ENCODE peak calls at places on chromosome 17, in ten cellular contexts. S is mucosa of descending colon, Q is PC-3, J is prostate gland, M is GM12865, U is BE2C, O is uterus, Y is body of pancreas, K is fibroblast of pulmonary artery, G is astrocyte of the spinal cord. T is an unnamed sample.

GRCh38 chr17:32625971-32626370 is 139.2 kb downstream of the CDK5R1 start:
- DNase-seq in S (no peak), Q (no peak), J (no peak), M (no peak), U (no peak), O (no peak), Y (peak), K (no peak), G (no peak), T (peak)

GRCh38 chr17:39271546-39271945 is 45.8 kb upstream of the STAC2 start:
- DNase-seq in S (no peak), Q (no peak), J (no peak), M (no peak), U (no peak), O (no peak), Y (no peak), K (peak), G (no peak), T (no peak)

GRCh38 chr17:40490982-40491381 is 10.4 kb downstream of the TNS4 start:
- DNase-seq in S (no peak), Q (no peak), J (no peak), M (no peak), U (no peak), O (no peak), Y (no peak), K (no peak), G (no peak), T (no peak)

GRCh38 chr17:63497708-63498483 is 21.0 kb downstream of the ACE start:
- DNase-seq in S (no peak), Q (peak), J (no peak), M (peak), U (peak), O (no peak), Y (no peak), K (no peak), G (no peak), T (no peak)

GRCh38 chr17:21170829-21171228 is 43.1 kb downstream of the TMEM11 start:
- DNase-seq in S (no peak), Q (no peak), J (no peak), M (no peak), U (no peak), O (peak), Y (no peak), K (no peak), G (no peak), T (no peak)

GRCh38 chr17:7835818-7836595 is 2.0 kb downstream of the KDM6B start:
- DNase-seq in S (peak), Q (peak), J (peak), M (no peak), U (peak), O (no peak), Y (peak), K (peak), G (peak), T (no peak)

GRCh38 chr17:14417336-14417735 is 116.5 kb downstream of the HS3ST3B1 start:
- DNase-seq in S (no peak), Q (no peak), J (no peak), M (no peak), U (no peak), O (no peak), Y (no peak), K (no peak), G (no peak), T (peak)

GRCh38 chr17:20206068-20206467 is 196.9 kb downstream of the SPECC1 start:
- DNase-seq in S (no peak), Q (peak), J (peak), M (no peak), U (no peak), O (peak), Y (no peak), K (peak), G (peak), T (no peak)

GRCh38 chr17:37720989-37721388 is 23.9 kb downstream of the HNF1B start:
- DNase-seq in S (no peak), Q (no peak), J (peak), M (no peak), U (no peak), O (no peak), Y (no peak), K (no peak), G (no peak), T (no peak)

GRCh38 chr17:58330997-58331814 is 2.6 kb upstream of the TSPOAP1 start:
- DNase-seq in S (peak), Q (no peak), J (no peak), M (peak), U (no peak), O (no peak), Y (no peak), K (no peak), G (no peak), T (no peak)

GRCh38 chr17:71866095-71866494 is 254.7 kb upstream of the SOX9 start:
- DNase-seq in S (no peak), Q (no peak), J (no peak), M (no peak), U (no peak), O (no peak), Y (no peak), K (no peak), G (no peak), T (no peak)

GRCh38 chr17:64964796-64965195 is 45.5 kb upstream of the LRRC37A3 start:
- DNase-seq in S (no peak), Q (no peak), J (no peak), M (no peak), U (no peak), O (no peak), Y (no peak), K (no peak), G (no peak), T (no peak)

GRCh38 chr17:55527520-55528118 is 16.4 kb upstream of the SMIM36 start:
- DNase-seq in S (no peak), Q (peak), J (peak), M (peak), U (peak), O (peak), Y (peak), K (peak), G (peak), T (peak)

GRCh38 chr17:32831627-32832243 is 45.2 kb downstream of the MYO1D start:
- DNase-seq in S (no peak), Q (no peak), J (no peak), M (no peak), U (no peak), O (no peak), Y (no peak), K (no peak), G (no peak), T (peak)

GRCh38 chr17:19386974-19387920 is at the start of gene MFAP4:
- DNase-seq in S (no peak), Q (no peak), J (no peak), M (no peak), U (peak), O (peak), Y (peak), K (peak), G (peak), T (no peak)

GRCh38 chr17:42577532-42578281 is at the start of gene PSMC3IP:
- DNase-seq in S (peak), Q (peak), J (peak), M (peak), U (peak), O (peak), Y (peak), K (peak), G (peak), T (peak)

GRCh38 chr17:53736516-53737274 is 86.0 kb upstream of the KIF2B start:
- DNase-seq in S (no peak), Q (no peak), J (no peak), M (no peak), U (no peak), O (no peak), Y (no peak), K (no peak), G (no peak), T (no peak)

GRCh38 chr17:41394254-41395016 is 3.0 kb downstream of the KRT31 start:
- DNase-seq in S (no peak), Q (peak), J (peak), M (no peak), U (no peak), O (no peak), Y (no peak), K (no peak), G (no peak), T (no peak)

GRCh38 chr17:41910701-41911391 is 7.9 kb downstream of the ACLY start:
- DNase-seq in S (peak), Q (peak), J (no peak), M (no peak), U (peak), O (no peak), Y (peak), K (peak), G (peak), T (no peak)

GRCh38 chr17:7867881-7868329 is 10.1 kb downstream of the CYB5D1 start:
- DNase-seq in S (no peak), Q (no peak), J (no peak), M (no peak), U (no peak), O (no peak), Y (no peak), K (no peak), G (no peak), T (no peak)

GRCh38 chr17:78252111-78252634 is 20.7 kb downstream of the TMEM235 start:
- DNase-seq in S (peak), Q (no peak), J (no peak), M (peak), U (no peak), O (no peak), Y (no peak), K (no peak), G (no peak), T (no peak)

GRCh38 chr17:48728232-48729231 is at the start of gene HOXB13:
- DNase-seq in S (peak), Q (peak), J (peak), M (no peak), U (peak), O (no peak), Y (peak), K (peak), G (no peak), T (peak)

GRCh38 chr17:79749156-79749815 is 18.5 kb downstream of the ENPP7 start:
- DNase-seq in S (no peak), Q (peak), J (no peak), M (no peak), U (no peak), O (no peak), Y (no peak), K (peak), G (peak), T (no peak)

GRCh38 chr17:7982171-7982570 is 20.2 kb upstream of the GUCY2D start:
- DNase-seq in S (no peak), Q (peak), J (no peak), M (no peak), U (no peak), O (no peak), Y (no peak), K (peak), G (peak), T (no peak)

GRCh38 chr17:37025847-37026533 is 77.2 kb downstream of the AATF start:
- DNase-seq in S (no peak), Q (no peak), J (no peak), M (peak), U (no peak), O (no peak), Y (no peak), K (no peak), G (no peak), T (no peak)

GRCh38 chr17:30354731-30355130 is 20.9 kb upstream of the TMIGD1 start:
- DNase-seq in S (no peak), Q (no peak), J (no peak), M (no peak), U (no peak), O (no peak), Y (no peak), K (no peak), G (no peak), T (no peak)

GRCh38 chr17:16569358-16569712 is 331 bp upstream of the ZNF287 start:
- DNase-seq in S (no peak), Q (no peak), J (no peak), M (no peak), U (no peak), O (no peak), Y (no peak), K (no peak), G (no peak), T (no peak)
- H3K4me3 ChIP-seq in S (no peak), Q (peak), J (peak), M (peak), U (peak), O (peak), Y (peak), K (no peak), G (peak), T (peak)

DNA sequence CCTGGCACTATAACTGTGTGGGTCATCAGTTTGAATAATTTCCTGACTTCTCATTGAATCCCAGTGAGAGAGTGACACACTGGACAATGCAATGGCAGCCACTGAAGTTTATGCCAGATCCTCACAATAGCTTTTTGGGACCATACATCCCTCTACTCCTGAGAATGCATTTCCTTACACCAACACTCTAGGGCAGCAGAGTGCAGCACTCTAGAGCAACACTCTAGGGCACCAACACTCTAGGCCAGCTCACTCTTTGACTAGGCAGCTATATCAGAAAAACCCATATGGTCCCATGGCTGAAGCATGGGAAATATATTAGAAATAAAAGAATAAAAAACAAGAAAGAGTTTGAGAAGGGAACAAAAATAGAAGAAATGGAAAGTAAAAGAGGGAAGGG is 309.2 kb downstream of the MAP2K6 start:
- DNase-seq in S (no peak), Q (peak), J (no peak), M (no peak), U (no peak), O (no peak), Y (no peak), K (peak), G (no peak), T (no peak)
- TF ChIP-seq CTCF in S (no peak), Q (peak), J (no peak), M (no peak), U (no peak), O (no peak), Y (no peak), K (peak), G (no peak), T (peak)

DNA sequence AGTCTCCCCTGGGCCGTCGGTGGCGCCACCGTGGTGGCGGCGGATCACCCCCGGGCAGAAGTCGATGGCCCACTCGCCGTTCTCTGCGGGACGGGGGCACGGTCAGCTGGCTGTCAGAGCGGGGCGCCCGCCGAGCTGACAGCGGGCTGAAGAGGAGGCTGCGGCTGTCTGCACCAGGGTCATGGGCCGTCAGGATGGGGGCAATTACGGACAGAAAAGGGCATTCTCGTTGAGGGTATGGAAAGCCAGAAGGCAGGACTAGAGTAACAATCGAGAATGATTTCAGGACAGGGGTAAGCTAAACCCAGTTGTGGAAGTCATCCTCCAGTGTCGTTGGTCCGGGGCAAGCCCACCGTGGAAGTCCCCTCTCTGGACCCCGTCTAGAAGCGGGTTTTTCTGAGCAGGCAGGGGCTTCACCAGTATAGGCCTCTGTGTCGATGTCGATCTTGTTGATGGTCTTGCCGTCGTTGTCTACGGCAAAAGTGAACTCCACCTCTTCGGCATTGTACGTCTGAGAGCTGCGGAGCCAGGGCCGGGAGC is 1.7 kb downstream of the CHRNE start:
- DNase-seq in S (no peak), Q (no peak), J (no peak), M (no peak), U (no peak), O (no peak), Y (no peak), K (no peak), G (no peak), T (no peak)
- H3K4me3 ChIP-seq in S (no peak), Q (no peak), J (no peak), M (no peak), U (no peak), O (no peak), Y (no peak), K (no peak), G (no peak), T (no peak)

GRCh38 chr17:3556239-3556904 is 1.2 kb downstream of the TRPV3 start:
- DNase-seq in S (no peak), Q (no peak), J (no peak), M (peak), U (no peak), O (no peak), Y (no peak), K (no peak), G (no peak), T (no peak)

GRCh38 chr17:3557768-3558583 is at the start of gene TRPV3:
- DNase-seq in S (peak), Q (peak), J (peak), M (peak), U (peak), O (no peak), Y (peak), K (no peak), G (no peak), T (no peak)

GRCh38 chr17:3559270-3559645 is 1.6 kb upstream of the TRPV3 start:
- DNase-seq in S (no peak), Q (no peak), J (no peak), M (no peak), U (no peak), O (no peak), Y (no peak), K (no peak), G (no peak), T (no peak)

GRCh38 chr17:3556905-3557767 is 476 bp downstream of the TRPV3 start:
- DNase-seq in S (no peak), Q (peak), J (no peak), M (peak), U (no peak), O (no peak), Y (no peak), K (no peak), G (no peak), T (no peak)

DNA sequence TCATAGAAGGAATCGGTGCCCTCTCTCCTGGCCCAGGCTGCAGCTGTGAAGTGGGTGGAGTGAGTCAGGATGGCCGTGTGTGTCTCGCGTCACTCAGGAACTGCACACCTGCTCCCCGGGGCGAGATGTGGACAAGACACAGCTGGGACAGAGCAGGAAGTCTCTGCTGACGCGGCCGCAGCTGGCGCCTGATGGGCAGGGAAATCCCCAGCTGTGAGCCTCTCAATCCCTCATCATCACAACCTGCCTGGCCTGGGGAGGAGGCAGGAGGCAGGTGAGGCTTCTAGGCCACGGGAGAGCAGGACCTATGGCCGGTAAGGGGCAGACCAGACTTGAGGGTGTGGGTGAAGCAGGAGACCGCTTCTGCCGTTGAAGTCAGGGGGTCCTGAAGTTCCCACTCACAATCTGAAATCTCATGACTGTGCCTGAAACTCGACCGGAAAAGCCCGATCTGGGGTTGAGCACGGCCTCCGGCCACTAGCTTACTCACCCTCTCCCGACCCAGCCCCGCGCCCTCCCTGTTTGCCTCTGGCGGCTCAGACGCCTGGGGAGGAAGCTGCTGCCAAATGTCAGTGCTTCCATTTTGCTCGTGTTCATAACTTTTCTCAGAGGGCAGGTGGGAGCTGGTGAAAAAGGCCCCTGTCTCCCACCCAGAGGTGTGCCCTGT is 1.1 kb upstream of the TRPV3 start:
- DNase-seq in S (peak), Q (peak), J (no peak), M (peak), U (no peak), O (no peak), Y (peak), K (peak), G (peak), T (no peak)
- TF ChIP-seq CTCF in S (no peak), Q (no peak), J (no peak), M (no peak), U (no peak), O (no peak), Y (no peak), K (no peak), G (no peak), T (no peak)

DNA sequence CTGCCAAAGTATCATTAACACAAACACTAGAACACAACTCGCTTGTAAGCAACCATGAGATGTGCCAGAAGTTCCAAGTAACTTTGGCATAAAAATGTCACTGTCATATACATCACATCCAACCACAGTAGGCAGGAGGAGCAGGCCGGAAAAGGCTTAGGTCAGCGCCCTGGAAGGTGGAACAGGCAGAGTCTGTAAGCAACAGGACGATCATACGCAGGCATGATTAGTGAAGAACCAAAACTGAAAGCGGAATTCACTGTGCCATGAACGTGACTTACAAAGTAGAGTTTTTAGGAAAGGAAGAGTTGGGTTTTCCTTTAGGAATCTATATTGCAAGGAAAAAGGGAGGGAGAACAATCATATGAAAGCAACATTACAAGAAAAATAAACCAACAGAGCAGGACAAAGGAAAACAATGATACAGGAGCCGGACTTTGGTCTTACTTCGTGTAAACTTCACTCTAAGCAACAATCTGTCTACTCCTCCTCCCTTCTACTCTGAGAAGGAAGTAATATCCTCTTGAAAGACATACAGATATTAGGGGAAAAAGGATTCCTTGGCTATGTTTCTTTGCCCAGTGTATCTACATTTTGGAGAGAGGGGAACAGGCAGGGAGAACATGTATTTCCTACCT is 52.2 kb downstream of the YWHAE start:
- DNase-seq in S (peak), Q (no peak), J (peak), M (no peak), U (no peak), O (peak), Y (peak), K (no peak), G (peak), T (peak)
- H3K4me3 ChIP-seq in S (no peak), Q (no peak), J (peak), M (no peak), U (no peak), O (no peak), Y (no peak), K (no peak), G (no peak), T (peak)

GRCh38 chr17:28396635-28397239 is 9.3 kb downstream of the SLC46A1 start:
- DNase-seq in S (no peak), Q (no peak), J (no peak), M (no peak), U (no peak), O (no peak), Y (no peak), K (no peak), G (no peak), T (no peak)
- TF ChIP-seq CTCF in S (no peak), Q (no peak), J (no peak), M (no peak), U (no peak), O (no peak), Y (no peak), K (no peak), G (no peak), T (no peak)

DNA sequence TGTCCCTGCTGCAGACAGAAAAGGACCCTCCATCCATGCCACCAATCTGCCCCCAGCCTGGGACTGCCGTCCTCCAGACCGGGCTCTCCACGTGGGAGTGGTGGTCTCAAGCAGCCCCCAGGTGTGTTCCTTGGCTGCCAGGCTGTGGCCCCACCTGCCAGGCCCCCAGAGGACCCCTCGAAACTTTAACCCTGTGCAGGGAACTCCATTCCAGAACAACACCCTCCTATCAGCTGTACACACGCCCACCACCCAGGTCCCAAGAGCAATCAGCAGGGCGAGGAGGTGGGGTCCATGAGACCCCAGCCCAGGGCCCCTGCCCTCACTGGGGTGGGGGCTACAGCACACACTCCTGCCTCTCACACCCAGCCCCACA is 1.4 kb downstream of the PYCR1 start:
- DNase-seq in S (no peak), Q (no peak), J (no peak), M (no peak), U (no peak), O (no peak), Y (no peak), K (no peak), G (no peak), T (no peak)
- H3K4me3 ChIP-seq in S (no peak), Q (peak), J (no peak), M (no peak), U (peak), O (no peak), Y (no peak), K (peak), G (peak), T (peak)

GRCh38 chr17:47240375-47240764 is 13.3 kb upstream of the ITGB3 start:
- DNase-seq in S (no peak), Q (no peak), J (no peak), M (no peak), U (no peak), O (no peak), Y (no peak), K (no peak), G (no peak), T (no peak)
- TF ChIP-seq CTCF in S (no peak), Q (no peak), J (no peak), M (no peak), U (no peak), O (no peak), Y (no peak), K (no peak), G (no peak), T (no peak)

T was measured in LNCaP clone FGC.